ENCODE peak calls at places on chromosome X, in ten cellular contexts. D, J, C, V, G, Y, F, N, T and E are unnamed samples.
A peak's percentile ranks its signal among the peaks of the same experiment; 100 is the strongest.

GRCh38 chrX:31423575-31424284 is 351.9 kb upstream of the FTHL17 start:
- DNase-seq in F (no peak), D (peak; percentile 69), T (peak; percentile 65), N (no peak), V (no peak), Y (peak; percentile 8), G (no peak), C (peak; percentile 13), J (peak; percentile 1), E (peak; percentile 62)

GRCh38 chrX:45807572-45808425 is 607.1 kb upstream of the DIPK2B start:
- DNase-seq in D (peak; percentile 79), G (no peak), T (no peak), Y (no peak), N (no peak), F (no peak), V (no peak), C (no peak), J (no peak), E (peak; percentile 17)

GRCh38 chrX:32545100-32545499 is 666.2 kb downstream of the DMD start:
- DNase-seq in G (no peak), T (no peak), Y (no peak), F (no peak), D (no peak), C (no peak), V (no peak), J (no peak), N (no peak), E (no peak)

GRCh38 chrX:11172413-11172812 is 61.3 kb downstream of the HCCS start:
- DNase-seq in N (no peak), Y (no peak), C (no peak), F (no peak), T (no peak), D (no peak), G (no peak), V (no peak), J (no peak), E (no peak)

GRCh38 chrX:39688576-39689373 is 409.0 kb downstream of the BCOR start:
- DNase-seq in F (no peak), N (no peak), G (no peak), C (peak; percentile 39), T (peak; percentile 17), Y (peak; percentile 75), J (peak; percentile 72), V (no peak), D (peak; percentile 46), E (peak; percentile 4)

GRCh38 chrX:135893294-135893817 is at the start of the genes CT45A10 and SAGE1:
- DNase-seq in G (no peak), V (no peak), D (no peak), C (no peak), Y (no peak), T (no peak), F (no peak), N (no peak), J (no peak), E (no peak)

GRCh38 chrX:22116585-22117546 is 84.7 kb downstream of the PHEX start:
- DNase-seq in D (no peak), T (no peak), N (no peak), G (no peak), J (no peak), C (no peak), V (no peak), Y (no peak), F (no peak), E (no peak)

GRCh38 chrX:28177202-28177601 is 196.0 kb upstream of the DCAF8L1 start:
- DNase-seq in N (no peak), T (no peak), Y (no peak), F (no peak), D (no peak), G (no peak), J (no peak), V (no peak), C (no peak), E (no peak)

GRCh38 chrX:97175147-97175546 is 291.4 kb downstream of the RPA4 start:
- DNase-seq in D (no peak), T (no peak), J (no peak), C (no peak), F (no peak), Y (no peak), G (no peak), V (no peak), N (no peak), E (no peak)